ENCODE peak calls at places on chromosomes 11 and 22, in ten cellular contexts. G is endodermal cell, B is HepG2, S is omental fat pad, K is upper lobe of right lung, Z is progenitor cell of endocrine pancreas, O is dorsolateral prefrontal cortex, T is frontal cortex, P is LoVo, X is HT-29. Q is an unnamed sample.
A peak's percentile ranks its signal among the peaks of the same experiment; 100 is the strongest.

GRCh38 chr22:35150163-35151107 is 84.5 kb downstream of the ISX start:
- DNase-seq in G (peak; percentile 95), B (peak; percentile 36), S (no peak), K (peak; percentile 73), Z (peak; percentile 80), O (peak; percentile 63), T (peak; percentile 28), P (peak; percentile 45), X (peak; percentile 56), Q (no peak)

GRCh38 chr11:22879615-22880014 is 19.3 kb upstream of the CCDC179 start:
- DNase-seq in G (no peak), B (no peak), S (no peak), K (no peak), Z (no peak), O (no peak), T (no peak), P (no peak), X (no peak), Q (no peak)

GRCh38 chr22:42294034-42294985 is 23.9 kb upstream of the TCF20 start:
- DNase-seq in G (peak; percentile 97), B (peak; percentile 39), S (no peak), K (peak; percentile 75), Z (peak; percentile 72), O (no peak), T (peak; percentile 39), P (peak; percentile 14), X (peak; percentile 73), Q (no peak)

GRCh38 chr11:1219446-1219835 is 3.4 kb upstream of the MUC5B start:
- DNase-seq in G (peak; percentile 47), B (no peak), S (no peak), K (peak; percentile 66), Z (no peak), O (peak; percentile 32), T (no peak), P (no peak), X (no peak), Q (peak; percentile 11)

GRCh38 chr11:72330131-72330727 is 86.3 kb upstream of the PHOX2A start:
- DNase-seq in G (no peak), B (no peak), S (no peak), K (no peak), Z (no peak), O (no peak), T (no peak), P (no peak), X (no peak), Q (no peak)

GRCh38 chr22:30872282-30873041 is 96.1 kb downstream of the MORC2 start:
- DNase-seq in G (peak; percentile 41), B (no peak), S (no peak), K (peak; percentile 58), Z (no peak), O (peak; percentile 56), T (no peak), P (no peak), X (no peak), Q (peak; percentile 13)

GRCh38 chr11:105641433-105641832 is 31.6 kb downstream of the GRIA4 start:
- DNase-seq in G (no peak), B (no peak), S (no peak), K (no peak), Z (no peak), O (no peak), T (no peak), P (no peak), X (no peak), Q (no peak)

GRCh38 chr11:119699227-119699626 is 29.8 kb downstream of the NECTIN1 start:
- DNase-seq in G (no peak), B (peak; percentile 76), S (no peak), K (peak; percentile 71), Z (no peak), O (no peak), T (peak; percentile 60), P (no peak), X (peak; percentile 73), Q (no peak)

GRCh38 chr11:117950999-117951961 is 22.1 kb upstream of the TMPRSS13 start:
- DNase-seq in G (no peak), B (no peak), S (no peak), K (no peak), Z (no peak), O (peak; percentile 69), T (no peak), P (no peak), X (no peak), Q (no peak)

GRCh38 chr11:131744847-131745246 is 374.4 kb downstream of the NTM start:
- DNase-seq in G (no peak), B (no peak), S (no peak), K (no peak), Z (no peak), O (no peak), T (no peak), P (no peak), X (no peak), Q (no peak)